ENCODE peak calls at places on chromosomes 2 and 18, in six cellular contexts. F is WTC11; Z is NCI-H1048; E is stimulated activated CD4-positive, alpha-beta T cell treated with anti-CD3 and anti-CD28 coated beads, Interleukin-1b, Interleukin-23, amount 100 ng/mL, for 24 hours; V is CD8-positive, alpha-beta memory T cell; I is activated T-cell treated with anti-CD3 and anti-CD28 coated beads, Interleukin-2, amount 50 U/mL, for 72 hours. D is an unnamed sample.

GRCh38 chr2:70089946-70090523 is 2.8 kb downstream of the PCBP1 start:
- DNase-seq in F (no peak), Z (no peak), E (no peak), V (no peak), I (no peak), D (no peak)

GRCh38 chr2:9217838-9218770 is 11.5 kb downstream of the ASAP2 start:
- DNase-seq in F (no peak), Z (no peak), E (no peak), V (no peak), I (no peak), D (no peak)

GRCh38 chr2:100502782-100503181 is 32.5 kb downstream of the NMS start:
- DNase-seq in F (no peak), Z (no peak), E (no peak), V (no peak), I (no peak), D (no peak)

GRCh38 chr2:91442246-91442905 is 2750.9 kb downstream of the RPIA start:
- DNase-seq in F (no peak), Z (no peak), E (no peak), V (peak), I (no peak), D (no peak)

GRCh38 chr2:66985901-66986300 is 411.2 kb upstream of the ETAA1 start:
- DNase-seq in F (no peak), Z (no peak), E (no peak), V (no peak), I (no peak), D (no peak)

GRCh38 chr2:241040081-241040803 is 41.8 kb downstream of the SNED1 start:
- DNase-seq in F (no peak), Z (no peak), E (no peak), V (no peak), I (no peak), D (no peak)

GRCh38 chr2:67625671-67626070 is 228.5 kb downstream of the ETAA1 start:
- DNase-seq in F (no peak), Z (no peak), E (no peak), V (no peak), I (no peak), D (no peak)

GRCh38 chr2:238863749-238864206 is 15.9 kb downstream of the TWIST2 start:
- DNase-seq in F (no peak), Z (no peak), E (no peak), V (no peak), I (no peak), D (no peak)

GRCh38 chr2:9996321-9996720 is 44.8 kb downstream of the GRHL1 start:
- DNase-seq in F (no peak), Z (no peak), E (no peak), V (no peak), I (no peak), D (no peak)

GRCh38 chr2:96815326-96816126 is 542 bp upstream of the CNNM3 start:
- DNase-seq in F (no peak), Z (no peak), E (no peak), V (no peak), I (peak), D (no peak)

GRCh38 chr2:64210816-64211215 is 66.6 kb upstream of the PELI1 start:
- DNase-seq in F (no peak), Z (no peak), E (no peak), V (no peak), I (no peak), D (no peak)

GRCh38 chr18:31973929-31974546 is 31.1 kb upstream of the TRAPPC8 start:
- DNase-seq in F (no peak), Z (no peak), E (no peak), V (no peak), I (no peak), D (no peak)

GRCh38 chr2:128516938-128517337 is 198.3 kb upstream of the HS6ST1 start:
- DNase-seq in F (no peak), Z (no peak), E (no peak), V (no peak), I (no peak), D (no peak)

GRCh38 chr2:45102579-45103117 is 93.4 kb upstream of the SIX2 start:
- DNase-seq in F (no peak), Z (no peak), E (no peak), V (no peak), I (no peak), D (no peak)

GRCh38 chr18:57898506-57899124 is 95.5 kb upstream of the ATP8B1 start:
- DNase-seq in F (no peak), Z (no peak), E (no peak), V (no peak), I (no peak), D (no peak)

GRCh38 chr2:206869824-206870495 is 69.4 kb upstream of the CPO start:
- DNase-seq in F (no peak), Z (no peak), E (no peak), V (no peak), I (no peak), D (no peak)

GRCh38 chr2:16538691-16539090 is 126.9 kb downstream of the CYRIA start:
- DNase-seq in F (no peak), Z (no peak), E (no peak), V (no peak), I (no peak), D (no peak)

GRCh38 chr2:61967262-61967661 is 61.8 kb downstream of the COMMD1 start:
- DNase-seq in F (no peak), Z (no peak), E (no peak), V (no peak), I (no peak), D (no peak)

GRCh38 chr2:123652320-123652719 is 372.8 kb upstream of the CNTNAP5 start:
- DNase-seq in F (no peak), Z (no peak), E (no peak), V (no peak), I (no peak), D (no peak)

GRCh38 chr2:67836861-67837260 is 225.9 kb downstream of the C1D start:
- DNase-seq in F (no peak), Z (no peak), E (no peak), V (no peak), I (no peak), D (no peak)

GRCh38 chr2:205700331-205701132 is 18.2 kb downstream of the NRP2 start:
- DNase-seq in F (no peak), Z (no peak), E (no peak), V (no peak), I (peak), D (no peak)

GRCh38 chr2:10576456-10576855 is 113.3 kb downstream of the NOL10 start:
- DNase-seq in F (no peak), Z (no peak), E (no peak), V (no peak), I (no peak), D (no peak)

GRCh38 chr2:2872713-2873449 is 504.7 kb downstream of the EIPR1 start:
- DNase-seq in F (no peak), Z (no peak), E (no peak), V (no peak), I (no peak), D (no peak)

GRCh38 chr2:173652311-173652710 is 297.6 kb downstream of the CDCA7 start:
- DNase-seq in F (no peak), Z (no peak), E (no peak), V (no peak), I (no peak), D (no peak)

GRCh38 chr2:160381425-160381951 is 112.1 kb downstream of the RBMS1 start:
- DNase-seq in F (no peak), Z (no peak), E (no peak), V (no peak), I (no peak), D (no peak)

GRCh38 chr2:10844083-10844482 is 31.5 kb upstream of the PDIA6 start:
- DNase-seq in F (peak), Z (no peak), E (no peak), V (no peak), I (no peak), D (peak)

GRCh38 chr2:231204581-231204980 is 6.2 kb downstream of the ARMC9 start:
- DNase-seq in F (no peak), Z (no peak), E (no peak), V (no peak), I (no peak), D (no peak)

GRCh38 chr2:235270951-235271350 is 222.9 kb upstream of the AGAP1 start:
- DNase-seq in F (no peak), Z (no peak), E (peak), V (no peak), I (peak), D (no peak)

GRCh38 chr2:25286723-25287483 is 54.8 kb downstream of the DNMT3A start:
- DNase-seq in F (no peak), Z (no peak), E (no peak), V (no peak), I (no peak), D (no peak)

GRCh38 chr2:20574423-20574911 is 76.4 kb downstream of the HS1BP3 start:
- DNase-seq in F (no peak), Z (no peak), E (no peak), V (no peak), I (no peak), D (no peak)

GRCh38 chr2:12097860-12098259 is 351.4 kb downstream of the LPIN1 start:
- DNase-seq in F (no peak), Z (no peak), E (no peak), V (no peak), I (no peak), D (no peak)

D was measured in globus pallidus.